ENCODE peak calls at places on chromosomes 16 and 17, in four cellular contexts. Z, X, G and D are unnamed samples.

GRCh38 chr17:43851744-43852143 is 4.8 kb downstream of the CD300LG start:
- DNase-seq in Z (no peak), X (no peak), G (no peak), D (no peak)

GRCh38 chr16:55389426-55390073 is 65.5 kb downstream of the IRX6 start:
- DNase-seq in Z (no peak), X (no peak), G (no peak), D (no peak)

GRCh38 chr16:54070944-54071343 is 215.6 kb downstream of the IRX3 start:
- DNase-seq in Z (no peak), X (no peak), G (no peak), D (peak)

GRCh38 chr16:53135329-53135728 is 80.5 kb downstream of the CHD9 start:
- DNase-seq in Z (no peak), X (no peak), G (no peak), D (no peak)

GRCh38 chr16:58021661-58022551 is 3.6 kb upstream of the MMP15 start:
- DNase-seq in Z (no peak), X (no peak), G (no peak), D (no peak)

GRCh38 chr17:13134106-13134505 is 116.3 kb upstream of the ELAC2 start:
- DNase-seq in Z (no peak), X (no peak), G (no peak), D (no peak)

GRCh38 chr17:20908373-20909273 is 134.2 kb downstream of the USP22 start:
- DNase-seq in Z (peak), X (peak), G (peak), D (peak)

GRCh38 chr16:57623251-57624043 is 5.0 kb upstream of the ADGRG1 start:
- DNase-seq in Z (no peak), X (no peak), G (no peak), D (no peak)

GRCh38 chr17:67270411-67270810 is 25.4 kb upstream of the HELZ start:
- DNase-seq in Z (no peak), X (no peak), G (no peak), D (no peak)

GRCh38 chr17:42180922-42181850 is at the start of gene KCNH4:
- DNase-seq in Z (peak), X (peak), G (peak), D (peak)

GRCh38 chr16:71721066-71721740 is 3.3 kb downstream of the PHLPP2 start:
- DNase-seq in Z (no peak), X (no peak), G (no peak), D (no peak)

GRCh38 chr16:29849505-29849904 is 13.5 kb downstream of the CDIPT start:
- DNase-seq in Z (no peak), X (no peak), G (no peak), D (no peak)

GRCh38 chr17:68197091-68197996 is 50.5 kb upstream of the AMZ2 start:
- DNase-seq in Z (peak), X (no peak), G (no peak), D (no peak)

GRCh38 chr16:49970818-49971431 is 54.1 kb upstream of the CNEP1R1 start:
- DNase-seq in Z (no peak), X (no peak), G (no peak), D (no peak)

GRCh38 chr16:72198641-72199250 is 26.8 kb upstream of the PMFBP1 start:
- DNase-seq in Z (no peak), X (no peak), G (no peak), D (no peak)

GRCh38 chr17:77145635-77146632 is 5.2 kb downstream of the SEC14L1 start:
- DNase-seq in Z (no peak), X (no peak), G (no peak), D (peak)

GRCh38 chr16:49514391-49514980 is 140.9 kb downstream of the C16orf78 start:
- DNase-seq in Z (no peak), X (no peak), G (no peak), D (no peak)

GRCh38 chr16:30896203-30896889 is at the start of gene CTF1:
- DNase-seq in Z (no peak), X (no peak), G (no peak), D (no peak)

GRCh38 chr17:77810536-77810935 is 148.0 kb upstream of the TNRC6C start:
- DNase-seq in Z (no peak), X (no peak), G (no peak), D (no peak)

GRCh38 chr17:36723459-36723858 is 122.1 kb downstream of the MRM1 start:
- DNase-seq in Z (no peak), X (no peak), G (no peak), D (no peak)

GRCh38 chr17:12195418-12195817 is 174.7 kb downstream of the MAP2K4 start:
- DNase-seq in Z (no peak), X (no peak), G (no peak), D (no peak)

GRCh38 chr16:17488506-17488905 is 17.7 kb upstream of the XYLT1 start:
- DNase-seq in Z (no peak), X (no peak), G (no peak), D (no peak)

GRCh38 chr16:28923652-28924398 is 1.2 kb downstream of the RABEP2 start:
- DNase-seq in Z (no peak), X (no peak), G (peak), D (peak)

GRCh38 chr17:20982589-20983358 is 60.0 kb downstream of the USP22 start:
- DNase-seq in Z (no peak), X (no peak), G (no peak), D (no peak)

GRCh38 chr16:85471469-85472431 is 141.4 kb upstream of the GSE1 start:
- DNase-seq in Z (no peak), X (no peak), G (no peak), D (no peak)

GRCh38 chr16:9138021-9138680 is 46.7 kb downstream of the HAPSTR1 start:
- DNase-seq in Z (no peak), X (no peak), G (no peak), D (no peak)

GRCh38 chr17:73068322-73069153 is 23.9 kb downstream of the SLC39A11 start:
- DNase-seq in Z (no peak), X (no peak), G (no peak), D (no peak)

GRCh38 chr16:21236831-21237230 is 3.3 kb downstream of the ANKS4B start:
- DNase-seq in Z (no peak), X (no peak), G (no peak), D (no peak)

GRCh38 chr16:85583491-85584181 is 29.5 kb upstream of the GSE1 start:
- DNase-seq in Z (no peak), X (no peak), G (no peak), D (no peak)

GRCh38 chr16:8756755-8757154 is 40.7 kb downstream of the TMEM186 start:
- DNase-seq in Z (no peak), X (no peak), G (no peak), D (no peak)